ENCODE peak calls at places on chromosomes 3 and 15, in four cellular contexts. Z is HCT116, H is GM12878, Y is SK-N-SH. F is an unnamed sample.

GRCh38 chr3:39147374-39147709 is 6.0 kb downstream of the CSRNP1 start:
- DNase-seq in Z (no peak), H (no peak), Y (no peak), F (no peak)

GRCh38 chr3:135966349-135966695 is 794 bp downstream of the PPP2R3A start:
- DNase-seq in Z (no peak), H (no peak), Y (no peak), F (no peak)

GRCh38 chr3:146131616-146132410 is 29.2 kb downstream of the PLOD2 start:
- DNase-seq in Z (no peak), H (no peak), Y (no peak), F (no peak)

GRCh38 chr3:71430941-71431552 is 152.5 kb downstream of the FOXP1 start:
- DNase-seq in Z (no peak), H (no peak), Y (no peak), F (no peak)

GRCh38 chr3:480070-480469 is 283.5 kb downstream of the CHL1 start:
- DNase-seq in Z (no peak), H (no peak), Y (no peak), F (no peak)

GRCh38 chr3:45127130-45127822 is 18.9 kb downstream of the CDCP1 start:
- DNase-seq in Z (no peak), H (no peak), Y (no peak), F (no peak)

GRCh38 chr15:65132841-65133549 is 613 bp downstream of the PDCD7 start:
- DNase-seq in Z (no peak), H (no peak), Y (peak), F (peak)

GRCh38 chr3:42052867-42053351 is 38.2 kb upstream of the TRAK1 start:
- DNase-seq in Z (no peak), H (no peak), Y (no peak), F (no peak)

GRCh38 chr15:64127521-64128275 is 23.8 kb upstream of the SNX22 start:
- DNase-seq in Z (no peak), H (no peak), Y (no peak), F (no peak)

GRCh38 chr15:20352241-20353200 is 189.1 kb downstream of the GOLGA6L6 start:
- DNase-seq in Z (no peak), H (no peak), Y (no peak), F (no peak)

GRCh38 chr3:107217161-107217560 is 160.1 kb upstream of the CCDC54 start:
- DNase-seq in Z (peak), H (no peak), Y (no peak), F (no peak)

GRCh38 chr3:170418422-170419300 is at the start of gene CLDN11:
- DNase-seq in Z (no peak), H (no peak), Y (peak), F (no peak)

GRCh38 chr3:188817920-188818239 is 353.9 kb upstream of the TPRG1 start:
- DNase-seq in Z (no peak), H (no peak), Y (no peak), F (no peak)

GRCh38 chr3:134623615-134624245 is 27.1 kb downstream of the KY start:
- DNase-seq in Z (no peak), H (no peak), Y (no peak), F (no peak)

GRCh38 chr3:76561494-76562242 is 478.2 kb upstream of the ROBO2 start:
- DNase-seq in Z (no peak), H (no peak), Y (no peak), F (no peak)

GRCh38 chr3:53168175-53168923 is 7.3 kb downstream of the PRKCD start:
- DNase-seq in Z (no peak), H (no peak), Y (no peak), F (no peak)

GRCh38 chr15:50304856-50305255 is 39.3 kb upstream of the HDC start:
- DNase-seq in Z (no peak), H (no peak), Y (no peak), F (no peak)

GRCh38 chr3:27423463-27423862 is 54.3 kb upstream of the NEK10 start:
- DNase-seq in Z (peak), H (no peak), Y (peak), F (no peak)

GRCh38 chr3:146638718-146639117 is 33.6 kb upstream of the PLSCR5 start:
- DNase-seq in Z (no peak), H (no peak), Y (no peak), F (no peak)

GRCh38 chr3:137065381-137065780 is 107.6 kb downstream of the IL20RB start:
- DNase-seq in Z (no peak), H (no peak), Y (no peak), F (peak)

GRCh38 chr15:91841861-91842260 is 11.6 kb upstream of the SLCO3A1 start:
- DNase-seq in Z (no peak), H (no peak), Y (no peak), F (no peak)

GRCh38 chr3:22862111-22862510 is 341.0 kb upstream of the UBE2E2 start:
- DNase-seq in Z (no peak), H (no peak), Y (no peak), F (peak)

GRCh38 chr3:136350557-136350956 is 100.4 kb downstream of the PCCB start:
- DNase-seq in Z (no peak), H (no peak), Y (no peak), F (no peak)

GRCh38 chr15:101660005-101660404 is 7.8 kb upstream of the TM2D3 start:
- DNase-seq in Z (no peak), H (no peak), Y (no peak), F (no peak)

GRCh38 chr3:119145128-119145499 is 851 bp upstream of the TEX55 start:
- DNase-seq in Z (no peak), H (no peak), Y (no peak), F (no peak)

GRCh38 chr15:24856397-24857093 is 98.2 kb upstream of the SNRPN start:
- DNase-seq in Z (no peak), H (no peak), Y (peak), F (no peak)

GRCh38 chr3:52887166-52887565 is 10.2 kb downstream of the STIMATE start:
- DNase-seq in Z (no peak), H (no peak), Y (no peak), F (no peak)

GRCh38 chr3:13111874-13112520 is 38.8 kb upstream of the IQSEC1 start:
- DNase-seq in Z (no peak), H (no peak), Y (no peak), F (peak)

GRCh38 chr3:32616267-32616962 is 45.8 kb upstream of the DYNC1LI1 start:
- DNase-seq in Z (no peak), H (no peak), Y (no peak), F (peak)

GRCh38 chr15:97900006-97900405 is 60.5 kb upstream of the ARRDC4 start:
- DNase-seq in Z (no peak), H (no peak), Y (no peak), F (no peak)

GRCh38 chr3:83934208-83935150 is 1024.3 kb upstream of the CADM2 start:
- DNase-seq in Z (no peak), H (peak), Y (no peak), F (no peak)

GRCh38 chr3:30098656-30099454 is 507.5 kb upstream of the TGFBR2 start:
- DNase-seq in Z (peak), H (no peak), Y (no peak), F (no peak)

GRCh38 chr3:52012699-52013098 is 17.0 kb upstream of the RPL29 start:
- DNase-seq in Z (no peak), H (no peak), Y (no peak), F (no peak)

GRCh38 chr3:56593455-56594158 is 36.6 kb downstream of the CCDC66 start:
- DNase-seq in Z (no peak), H (no peak), Y (no peak), F (peak)

GRCh38 chr3:56591256-56591655 is 34.3 kb downstream of the CCDC66 start:
- DNase-seq in Z (no peak), H (no peak), Y (no peak), F (no peak)

GRCh38 chr3:56595956-56596355 is 39.0 kb downstream of the CCDC66 start:
- DNase-seq in Z (no peak), H (no peak), Y (no peak), F (no peak)

GRCh38 chr3:56596441-56596840 is 39.5 kb downstream of the CCDC66 start:
- DNase-seq in Z (no peak), H (no peak), Y (no peak), F (no peak)

DNA sequence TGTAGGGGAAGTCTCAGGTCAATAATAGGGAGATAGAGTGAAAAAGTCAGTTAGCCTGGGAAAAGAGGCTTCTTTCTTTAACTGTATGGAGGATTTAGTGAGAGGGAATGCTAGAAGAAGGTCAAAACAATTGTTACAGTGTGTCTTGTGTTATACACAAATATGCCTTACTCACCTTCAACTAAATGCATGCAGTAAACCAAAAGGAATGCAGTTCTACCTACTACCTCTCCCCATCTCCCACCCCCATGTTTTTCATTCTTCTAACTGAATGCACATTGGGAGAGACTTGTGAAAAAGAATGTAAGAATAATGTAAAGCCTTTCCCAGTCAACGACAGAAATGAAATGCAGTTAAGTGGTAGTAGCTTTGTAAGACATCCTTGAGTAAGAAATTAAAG is 33.8 kb downstream of the CCDC66 start:
- DNase-seq in Z (no peak), H (no peak), Y (no peak), F (no peak)
- TF ChIP-seq JUND in Z (no peak), H (no peak), Y (no peak), F (no peak)

DNA sequence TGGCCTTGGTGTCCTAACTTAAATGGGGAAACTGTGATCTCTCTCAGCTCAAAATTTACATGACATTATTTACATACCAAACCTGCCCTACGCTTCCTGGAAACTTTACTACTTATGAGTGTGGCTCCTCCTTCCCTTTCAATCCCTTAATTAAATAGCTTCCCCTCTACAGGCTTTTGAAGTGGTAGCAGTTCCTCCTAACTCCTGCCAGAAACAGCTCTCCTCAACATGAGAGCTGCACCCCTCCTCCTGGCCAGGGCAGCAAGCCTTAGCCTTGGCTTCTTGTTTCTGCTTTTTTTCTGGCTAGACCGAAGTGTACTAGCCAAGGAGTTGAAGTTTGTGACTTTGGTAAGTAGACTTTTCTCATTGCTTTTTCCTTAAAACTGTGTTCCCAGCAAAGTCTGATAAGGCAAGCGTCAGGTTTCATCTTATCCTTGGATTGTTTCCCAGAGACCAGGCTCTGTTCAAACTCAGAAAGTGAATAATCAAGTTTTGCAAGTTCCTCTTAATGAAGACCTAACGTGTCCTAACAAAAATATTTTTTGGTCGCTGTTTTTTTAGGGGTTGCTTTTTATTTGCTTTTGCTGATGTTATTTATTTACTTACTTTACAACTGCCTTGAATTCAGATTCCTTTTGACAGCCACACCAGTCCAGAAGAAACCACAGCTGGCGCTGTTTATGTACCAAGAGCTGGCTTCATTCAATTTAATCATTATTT is at the start of gene ACP3:
- DNase-seq in Z (peak), H (peak), Y (no peak), F (peak)
- TF ChIP-seq JUND in Z (peak), H (no peak), Y (no peak), F (no peak)

GRCh38 chr15:70151441-70151840 is 53.7 kb upstream of the TLE3 start:
- DNase-seq in Z (no peak), H (no peak), Y (no peak), F (no peak)

GRCh38 chr15:70150405-70150747 is 52.7 kb upstream of the TLE3 start:
- DNase-seq in Z (no peak), H (no peak), Y (no peak), F (no peak)

GRCh38 chr15:70151008-70151407 is 53.3 kb upstream of the TLE3 start:
- DNase-seq in Z (no peak), H (no peak), Y (no peak), F (no peak)

GRCh38 chr15:70153948-70154439 is 56.3 kb upstream of the TLE3 start:
- DNase-seq in Z (no peak), H (no peak), Y (no peak), F (no peak)

GRCh38 chr15:70152070-70152480 is 54.4 kb upstream of the TLE3 start:
- DNase-seq in Z (no peak), H (no peak), Y (no peak), F (no peak)
- TF ChIP-seq JUND in Z (no peak), H (no peak), Y (no peak), F (no peak)

DNA sequence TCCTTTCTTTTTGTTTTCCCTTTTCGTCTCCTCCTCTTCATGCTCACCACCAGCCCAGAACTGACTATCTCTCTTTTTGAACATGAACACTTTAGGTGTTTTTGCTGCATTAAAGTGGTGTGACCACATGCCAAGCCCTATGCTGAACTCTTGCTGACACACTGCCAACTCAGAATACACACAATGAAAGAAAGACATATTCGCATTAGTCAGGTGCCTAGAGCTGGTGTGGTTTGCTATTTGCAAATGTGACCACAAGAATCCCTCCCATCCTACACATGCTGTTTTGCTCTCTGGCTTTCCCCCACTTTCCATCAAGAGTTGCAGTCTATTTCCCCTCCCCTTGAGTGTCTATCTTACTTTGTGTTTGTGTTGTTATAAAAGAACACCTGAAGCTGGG is 967.8 kb upstream of the CFAP20DC start:
- DNase-seq in Z (no peak), H (peak), Y (no peak), F (peak)
- TF ChIP-seq JUND in Z (no peak), H (no peak), Y (no peak), F (no peak)